ENCODE peak calls at places on chromosomes 13 and 19, in five cellular contexts. Y is CD8-positive, alpha-beta memory T cell; S is effector memory CD4-positive, alpha-beta T cell; A is psoas muscle; J is GM23248. P is an unnamed sample. For H3K4me1, the result is how much of the 10 kb centered on the place peaks cover.

GRCh38 chr19:5585461-5586299 is 17.9 kb upstream of the TINCR start:
- DNase-seq in Y (peak), A (no peak), S (peak), J (no peak), P (peak)

GRCh38 chr19:53634768-53635167 is 3.0 kb downstream of the DPRX start:
- DNase-seq in A (no peak), J (no peak), S (no peak), Y (no peak), P (no peak)

GRCh38 chr13:42107006-42107405 is 58.6 kb downstream of the DGKH start:
- DNase-seq in J (no peak), S (no peak), A (no peak), Y (no peak), P (no peak)

GRCh38 chr19:7862413-7862951 is 11.7 kb downstream of the PRR36 start:
- DNase-seq in J (peak), S (peak), A (peak), Y (peak), P (no peak)

GRCh38 chr13:49652691-49653305 is 24.5 kb downstream of the ARL11 start:
- DNase-seq in A (peak), S (no peak), J (peak), Y (no peak), P (no peak)

GRCh38 chr13:31946091-31946770 is 85.3 kb upstream of the FRY start:
- DNase-seq in A (no peak), J (peak), Y (no peak), S (no peak), P (no peak)

GRCh38 chr19:55640577-55641375 is at the start of gene ZNF580:
- DNase-seq in A (peak), S (no peak), Y (peak), J (peak), P (no peak)

GRCh38 chr13:80235131-80235530 is 105.8 kb downstream of the SPRY2 start:
- DNase-seq in Y (no peak), S (no peak), A (no peak), J (no peak), P (no peak)

GRCh38 chr13:42574435-42575311 is 721 bp downstream of the TNFSF11 start:
- DNase-seq in Y (peak), S (no peak), A (no peak), J (peak), P (no peak)

GRCh38 chr19:39996218-39996810 is 546 bp upstream of the ZNF546 start:
- DNase-seq in J (peak), Y (peak), S (peak), A (no peak), P (no peak)

GRCh38 chr19:33902395-33902794 is 105.7 kb downstream of the KCTD15 start:
- DNase-seq in S (no peak), A (no peak), J (no peak), Y (no peak), P (no peak)

GRCh38 chr13:79455331-79455730 is 25.6 kb upstream of the NDFIP2 start:
- DNase-seq in Y (no peak), A (no peak), S (no peak), J (peak), P (no peak)

GRCh38 chr13:25571237-25571636 is 199.5 kb downstream of the ATP8A2 start:
- DNase-seq in Y (no peak), S (no peak), A (no peak), J (no peak), P (no peak)

GRCh38 chr13:73336789-73337188 is 278.0 kb downstream of the KLF5 start:
- DNase-seq in A (no peak), Y (no peak), S (no peak), J (no peak), P (no peak)

GRCh38 chr13:40309881-40310280 is 356.6 kb downstream of the FOXO1 start:
- DNase-seq in Y (no peak), J (no peak), S (no peak), A (no peak), P (no peak)

GRCh38 chr13:29619995-29620394 is 24.5 kb upstream of the SLC7A1 start:
- DNase-seq in J (peak), Y (no peak), A (no peak), S (no peak), P (no peak)

GRCh38 chr19:34493038-34493648 is 11.6 kb downstream of the WTIP start:
- DNase-seq in A (no peak), J (no peak), Y (no peak), S (no peak), P (no peak)

GRCh38 chr19:24073807-24074206 is 13.2 kb upstream of the ZNF254 start:
- DNase-seq in J (no peak), A (no peak), Y (no peak), S (no peak), P (no peak)

GRCh38 chr13:110525328-110526319 is 35.9 kb downstream of the RAB20 start:
- DNase-seq in S (no peak), J (no peak), Y (no peak), A (no peak), P (no peak)

GRCh38 chr13:39951301-39951700 is 295.8 kb downstream of the COG6 start:
- DNase-seq in Y (no peak), J (no peak), S (no peak), A (no peak), P (no peak)

GRCh38 chr19:44539236-44539819 is 9.9 kb upstream of the CEACAM20 start:
- DNase-seq in A (no peak), S (no peak), J (peak), Y (no peak), P (no peak)

GRCh38 chr13:110211046-110211445 is 95.9 kb downstream of the COL4A1 start:
- DNase-seq in A (no peak), S (no peak), J (no peak), Y (no peak), P (no peak)

GRCh38 chr19:13128583-13128982 is 10.5 kb downstream of the NACC1 start:
- DNase-seq in Y (no peak), A (no peak), J (no peak), S (no peak), P (no peak)
- H3K4me1 ChIP-seq in Y (under half), A (under half), J (under half), S (under half), P (under half)

DNA sequence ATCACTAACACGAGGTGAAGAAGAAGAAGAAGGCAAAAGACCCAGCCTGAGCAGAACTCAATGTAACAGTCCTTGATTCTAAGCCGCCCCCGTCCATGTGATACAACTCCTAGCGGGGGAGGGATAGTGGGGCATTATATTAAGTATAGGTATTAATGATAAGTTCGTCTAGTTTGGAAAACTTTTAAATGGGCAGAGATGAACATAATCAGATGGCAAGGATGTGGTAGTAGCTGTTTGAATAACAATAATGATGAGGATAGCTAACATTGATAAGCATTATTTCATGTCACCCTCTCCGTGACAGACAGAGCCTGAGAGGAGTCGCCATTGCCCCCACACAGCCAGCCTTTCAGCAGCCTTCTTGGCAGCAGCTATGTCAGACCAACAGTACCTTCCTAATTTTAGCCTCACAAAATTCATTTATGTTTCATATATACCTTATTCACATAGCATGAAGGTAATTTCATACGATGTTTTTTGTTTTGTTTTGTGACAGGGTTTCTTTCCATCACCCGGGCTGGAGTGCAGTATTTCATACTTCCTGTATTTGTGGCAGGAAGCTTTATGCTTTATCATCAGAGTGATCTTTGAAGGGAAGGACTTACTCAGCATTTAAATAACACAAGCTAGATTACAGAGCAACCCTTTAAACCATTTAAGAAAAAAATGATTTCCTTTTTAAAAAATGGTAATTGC is 64.4 kb upstream of the NPAS1 start:
- DNase-seq in Y (no peak), A (no peak), J (peak), S (peak), P (no peak)
- H3K4me3 ChIP-seq in Y (peak), A (no peak), J (peak), S (peak), P (no peak)

DNA sequence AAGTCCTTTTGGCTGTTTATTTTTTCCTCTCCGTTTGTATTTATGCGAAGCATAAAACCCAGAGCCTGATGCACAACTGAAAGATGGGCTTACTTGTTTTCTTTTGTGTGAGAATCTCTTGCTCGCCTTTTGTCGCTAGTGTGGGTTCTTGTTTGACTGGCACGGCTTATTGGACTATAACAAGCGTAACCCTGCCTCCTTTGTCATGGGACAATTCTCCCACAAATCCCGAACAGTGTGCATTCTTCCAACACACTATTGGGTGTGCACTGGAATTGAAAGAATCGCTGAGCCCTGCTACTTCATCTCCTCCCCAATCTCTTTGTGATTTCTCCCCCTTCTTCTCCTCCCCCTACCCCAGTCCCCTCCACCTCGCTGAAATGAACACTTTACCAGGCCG is 110.8 kb downstream of the ZIC5 start:
- DNase-seq in Y (no peak), J (no peak), S (no peak), A (no peak), P (no peak)
- H3K27ac ChIP-seq in Y (no peak), J (no peak), S (no peak), A (no peak), P (no peak)

DNA sequence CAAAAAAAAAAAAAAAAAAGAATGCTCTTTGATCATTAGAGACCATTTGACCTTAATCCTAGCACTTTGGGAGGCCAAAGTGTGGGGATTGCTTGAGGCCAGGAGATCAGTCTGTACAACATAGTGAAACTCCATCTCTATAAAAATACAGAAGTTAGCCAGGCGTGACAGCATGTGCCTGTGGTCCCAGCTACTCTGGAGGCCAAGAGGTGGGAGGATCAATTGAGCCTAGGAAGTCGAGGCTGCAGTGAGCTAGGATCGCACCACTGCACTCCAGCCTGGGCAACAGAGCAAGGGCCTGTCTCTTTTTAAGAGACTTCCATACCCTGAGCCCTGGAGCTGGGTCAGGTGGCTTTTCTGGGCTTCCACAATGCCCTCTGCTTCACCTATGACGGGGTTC is 11.5 kb upstream of the COLGALT1 start:
- DNase-seq in A (no peak), Y (no peak), J (no peak), S (no peak), P (no peak)
- H3K4me1 ChIP-seq in A (under half), Y (under half), J (under half), S (under half), P (under half)

DNA sequence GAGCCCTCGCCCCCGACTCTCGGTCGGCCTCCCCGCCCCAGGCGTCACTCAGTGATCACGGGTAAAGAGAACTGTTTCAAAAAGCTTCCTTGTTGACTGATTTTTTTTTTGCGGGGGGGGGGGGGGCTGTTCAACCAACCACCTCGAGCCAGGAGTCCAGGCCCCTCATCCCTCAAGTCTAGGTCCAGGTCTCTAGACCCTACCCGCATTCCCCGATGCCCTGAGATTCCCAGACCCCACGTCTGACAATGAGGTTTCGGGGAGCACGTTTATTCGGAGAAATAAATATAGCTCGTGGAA is 4.3 kb downstream of the HRC start:
- DNase-seq in S (no peak), Y (no peak), J (no peak), A (no peak), P (no peak)
- H3K4me3 ChIP-seq in S (peak), Y (peak), J (peak), A (peak), P (peak)

GRCh38 chr19:17862711-17863519 is 3.2 kb downstream of the RPL18A start:
- DNase-seq in Y (no peak), S (no peak), A (no peak), J (no peak), P (no peak)
- H3K27ac ChIP-seq in Y (no peak), S (no peak), A (peak), J (peak), P (no peak)

DNA sequence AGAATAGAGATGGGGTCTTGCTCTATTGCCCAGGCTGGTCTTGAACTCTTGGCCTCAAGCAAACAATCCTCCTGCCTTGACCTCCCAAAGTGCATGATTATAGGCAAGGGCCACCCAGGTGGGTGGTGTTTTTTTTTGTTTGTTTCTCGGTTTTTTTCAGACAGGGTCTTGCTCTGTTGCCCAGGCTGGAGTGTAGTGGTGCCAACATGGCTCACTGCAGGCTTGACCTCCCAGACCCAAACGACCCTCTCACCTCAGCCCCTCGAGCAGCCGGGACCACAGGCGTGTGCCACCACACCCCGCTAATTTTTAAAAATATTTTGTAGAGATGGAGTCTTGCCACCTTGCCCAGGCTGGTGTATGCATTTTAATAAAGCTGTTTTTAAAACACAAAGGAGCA is 14.9 kb downstream of the GRTP1 start:
- DNase-seq in Y (no peak), S (no peak), J (no peak), A (no peak), P (no peak)
- H3K4me1 ChIP-seq in Y (under half), S (under half), J (under half), A (under half), P (under half)

P was measured in right atrium auricular region.